ENCODE peak calls at places on chromosomes 6 and 20, in four cellular contexts. One of them, this sample, is unnamed.
A peak's percentile ranks its signal among the peaks of the same experiment; 100 is the strongest.

GRCh38 chr6:148445620-148446019 is 103.0 kb downstream of the SASH1 start:
- DNase-seq in ecto neural progenitor cell: no peak
- DNase-seq in epithelial cell of proximal tubule: no peak
- DNase-seq in NCI-H510A treated with DMSO at 0.1 percent for 48 hours: no peak
- DNase-seq in this sample: no peak

GRCh38 chr20:55597526-55597925 is 407.8 kb downstream of the CBLN4 start:
- DNase-seq in NCI-H510A treated with DMSO at 0.1 percent for 48 hours: no peak
- DNase-seq in ecto neural progenitor cell: no peak
- DNase-seq in epithelial cell of proximal tubule: no peak
- DNase-seq in this sample: no peak

GRCh38 chr6:74755196-74755595 is 450.7 kb downstream of the COL12A1 start:
- DNase-seq in epithelial cell of proximal tubule: no peak
- DNase-seq in NCI-H510A treated with DMSO at 0.1 percent for 48 hours: no peak
- DNase-seq in ecto neural progenitor cell: no peak
- DNase-seq in this sample: no peak

GRCh38 chr6:33813246-33813904 is 9.6 kb upstream of the MLN start:
- DNase-seq in epithelial cell of proximal tubule: no peak
- DNase-seq in NCI-H510A treated with DMSO at 0.1 percent for 48 hours: no peak
- DNase-seq in ecto neural progenitor cell: no peak
- DNase-seq in this sample: no peak

GRCh38 chr6:43993881-43994523 is 133.2 kb downstream of the MRPL14 start:
- DNase-seq in epithelial cell of proximal tubule: no peak
- DNase-seq in ecto neural progenitor cell: no peak
- DNase-seq in NCI-H510A treated with DMSO at 0.1 percent for 48 hours: peak; percentile 88
- DNase-seq in this sample: no peak

GRCh38 chr20:16488086-16488485 is 85.2 kb downstream of the KIF16B start:
- DNase-seq in epithelial cell of proximal tubule: no peak
- DNase-seq in ecto neural progenitor cell: no peak
- DNase-seq in NCI-H510A treated with DMSO at 0.1 percent for 48 hours: no peak
- DNase-seq in this sample: no peak

GRCh38 chr20:14951105-14951504 is 613.7 kb upstream of the FLRT3 start:
- DNase-seq in ecto neural progenitor cell: no peak
- DNase-seq in NCI-H510A treated with DMSO at 0.1 percent for 48 hours: no peak
- DNase-seq in epithelial cell of proximal tubule: no peak
- DNase-seq in this sample: no peak

GRCh38 chr20:21102691-21103311 is 3.4 kb downstream of the LINC00237 start:
- DNase-seq in NCI-H510A treated with DMSO at 0.1 percent for 48 hours: no peak
- DNase-seq in epithelial cell of proximal tubule: no peak
- DNase-seq in ecto neural progenitor cell: no peak
- DNase-seq in this sample: no peak

GRCh38 chr20:347317-347639 is 367 bp downstream of the NRSN2 start:
- DNase-seq in NCI-H510A treated with DMSO at 0.1 percent for 48 hours: no peak
- DNase-seq in epithelial cell of proximal tubule: no peak
- DNase-seq in ecto neural progenitor cell: no peak
- DNase-seq in this sample: no peak

GRCh38 chr20:3222635-3223600 is 13.6 kb downstream of the ITPA start:
- DNase-seq in epithelial cell of proximal tubule: no peak
- DNase-seq in NCI-H510A treated with DMSO at 0.1 percent for 48 hours: peak; percentile 99
- DNase-seq in ecto neural progenitor cell: no peak
- DNase-seq in this sample: peak; percentile 93

GRCh38 chr6:135161996-135162395 is 19.1 kb upstream of the MYB start:
- DNase-seq in ecto neural progenitor cell: no peak
- DNase-seq in epithelial cell of proximal tubule: no peak
- DNase-seq in NCI-H510A treated with DMSO at 0.1 percent for 48 hours: no peak
- DNase-seq in this sample: peak; percentile 23

GRCh38 chr20:13791562-13792459 is 7.0 kb downstream of the NDUFAF5 start:
- DNase-seq in NCI-H510A treated with DMSO at 0.1 percent for 48 hours: no peak
- DNase-seq in epithelial cell of proximal tubule: no peak
- DNase-seq in ecto neural progenitor cell: no peak
- DNase-seq in this sample: no peak

GRCh38 chr6:145006914-145007313 is 721.8 kb downstream of the UTRN start:
- DNase-seq in ecto neural progenitor cell: no peak
- DNase-seq in NCI-H510A treated with DMSO at 0.1 percent for 48 hours: no peak
- DNase-seq in epithelial cell of proximal tubule: no peak
- DNase-seq in this sample: no peak

GRCh38 chr6:75201076-75201475 is 4.8 kb downstream of the COL12A1 start:
- DNase-seq in epithelial cell of proximal tubule: no peak
- DNase-seq in ecto neural progenitor cell: no peak
- DNase-seq in NCI-H510A treated with DMSO at 0.1 percent for 48 hours: no peak
- DNase-seq in this sample: no peak

GRCh38 chr6:142361765-142362540 is 60.1 kb downstream of the ADGRG6 start:
- DNase-seq in NCI-H510A treated with DMSO at 0.1 percent for 48 hours: no peak
- DNase-seq in ecto neural progenitor cell: no peak
- DNase-seq in epithelial cell of proximal tubule: no peak
- DNase-seq in this sample: no peak

GRCh38 chr6:86715676-86716075 is 221.7 kb upstream of the HTR1E start:
- DNase-seq in epithelial cell of proximal tubule: no peak
- DNase-seq in ecto neural progenitor cell: no peak
- DNase-seq in NCI-H510A treated with DMSO at 0.1 percent for 48 hours: no peak
- DNase-seq in this sample: no peak

GRCh38 chr20:58127731-58128130 is 100.7 kb downstream of the ANKRD60 start:
- DNase-seq in ecto neural progenitor cell: peak; percentile 40
- DNase-seq in NCI-H510A treated with DMSO at 0.1 percent for 48 hours: no peak
- DNase-seq in epithelial cell of proximal tubule: no peak
- DNase-seq in this sample: no peak

GRCh38 chr6:133290926-133291325 is 49.8 kb downstream of the EYA4 start:
- DNase-seq in NCI-H510A treated with DMSO at 0.1 percent for 48 hours: no peak
- DNase-seq in epithelial cell of proximal tubule: no peak
- DNase-seq in ecto neural progenitor cell: no peak
- DNase-seq in this sample: no peak

GRCh38 chr6:148999921-149000589 is 253.2 kb downstream of the UST start:
- DNase-seq in NCI-H510A treated with DMSO at 0.1 percent for 48 hours: no peak
- DNase-seq in ecto neural progenitor cell: no peak
- DNase-seq in epithelial cell of proximal tubule: peak; percentile 67
- DNase-seq in this sample: no peak

GRCh38 chr6:165536911-165537310 is 126.1 kb downstream of the PDE10A start:
- DNase-seq in NCI-H510A treated with DMSO at 0.1 percent for 48 hours: no peak
- DNase-seq in epithelial cell of proximal tubule: no peak
- DNase-seq in ecto neural progenitor cell: no peak
- DNase-seq in this sample: no peak

GRCh38 chr6:28368522-28368921 is 18.8 kb downstream of the ZKSCAN3 start:
- DNase-seq in ecto neural progenitor cell: no peak
- DNase-seq in NCI-H510A treated with DMSO at 0.1 percent for 48 hours: no peak
- DNase-seq in epithelial cell of proximal tubule: no peak
- DNase-seq in this sample: no peak

GRCh38 chr6:128601060-128601459 is 80.7 kb upstream of the PTPRK start:
- DNase-seq in epithelial cell of proximal tubule: no peak
- DNase-seq in ecto neural progenitor cell: no peak
- DNase-seq in NCI-H510A treated with DMSO at 0.1 percent for 48 hours: no peak
- DNase-seq in this sample: peak; percentile 72

GRCh38 chr20:17822039-17822438 is 122.3 kb downstream of the BANF2 start:
- DNase-seq in ecto neural progenitor cell: no peak
- DNase-seq in NCI-H510A treated with DMSO at 0.1 percent for 48 hours: peak; percentile 57
- DNase-seq in epithelial cell of proximal tubule: peak; percentile 50
- DNase-seq in this sample: no peak

GRCh38 chr6:96659084-96659845 is 96.3 kb downstream of the FHL5 start:
- DNase-seq in NCI-H510A treated with DMSO at 0.1 percent for 48 hours: peak; percentile 23
- DNase-seq in ecto neural progenitor cell: no peak
- DNase-seq in epithelial cell of proximal tubule: no peak
- DNase-seq in this sample: peak; percentile 55

GRCh38 chr6:15312500-15312899 is 66.6 kb downstream of the JARID2 start:
- DNase-seq in ecto neural progenitor cell: no peak
- DNase-seq in epithelial cell of proximal tubule: no peak
- DNase-seq in NCI-H510A treated with DMSO at 0.1 percent for 48 hours: no peak
- DNase-seq in this sample: no peak

GRCh38 chr20:24543168-24543567 is 73.7 kb downstream of the SYNDIG1 start:
- DNase-seq in ecto neural progenitor cell: no peak
- DNase-seq in epithelial cell of proximal tubule: no peak
- DNase-seq in NCI-H510A treated with DMSO at 0.1 percent for 48 hours: no peak
- DNase-seq in this sample: no peak

GRCh38 chr6:14396826-14397517 is 279.4 kb downstream of the CD83 start:
- DNase-seq in NCI-H510A treated with DMSO at 0.1 percent for 48 hours: no peak
- DNase-seq in epithelial cell of proximal tubule: no peak
- DNase-seq in ecto neural progenitor cell: peak; percentile 64
- DNase-seq in this sample: no peak

GRCh38 chr20:50579511-50579910 is 69.3 kb downstream of the PTPN1 start:
- DNase-seq in epithelial cell of proximal tubule: no peak
- DNase-seq in NCI-H510A treated with DMSO at 0.1 percent for 48 hours: no peak
- DNase-seq in ecto neural progenitor cell: no peak
- DNase-seq in this sample: no peak

GRCh38 chr6:150371356-150371755 is 2.5 kb downstream of the IYD start:
- DNase-seq in NCI-H510A treated with DMSO at 0.1 percent for 48 hours: no peak
- DNase-seq in ecto neural progenitor cell: no peak
- DNase-seq in epithelial cell of proximal tubule: no peak
- DNase-seq in this sample: no peak

GRCh38 chr6:83119742-83120300 is 52.4 kb downstream of the DOP1A start:
- DNase-seq in ecto neural progenitor cell: no peak
- DNase-seq in NCI-H510A treated with DMSO at 0.1 percent for 48 hours: no peak
- DNase-seq in epithelial cell of proximal tubule: no peak
- DNase-seq in this sample: no peak

GRCh38 chr6:5125152-5126006 is 40.2 kb downstream of the PPP1R3G start:
- DNase-seq in ecto neural progenitor cell: no peak
- DNase-seq in epithelial cell of proximal tubule: peak; percentile 78
- DNase-seq in NCI-H510A treated with DMSO at 0.1 percent for 48 hours: no peak
- DNase-seq in this sample: no peak

GRCh38 chr6:32882879-32883250 is 28.9 kb downstream of the PSMB9 start:
- DNase-seq in NCI-H510A treated with DMSO at 0.1 percent for 48 hours: no peak
- DNase-seq in epithelial cell of proximal tubule: peak; percentile 43
- DNase-seq in ecto neural progenitor cell: no peak
- DNase-seq in this sample: no peak

GRCh38 chr6:26575494-26575939 is 21.2 kb upstream of the ABT1 start:
- DNase-seq in NCI-H510A treated with DMSO at 0.1 percent for 48 hours: no peak
- DNase-seq in epithelial cell of proximal tubule: no peak
- DNase-seq in ecto neural progenitor cell: no peak
- DNase-seq in this sample: no peak

GRCh38 chr6:85468326-85468725 is 18.4 kb downstream of the NT5E start:
- DNase-seq in epithelial cell of proximal tubule: no peak
- DNase-seq in ecto neural progenitor cell: no peak
- DNase-seq in NCI-H510A treated with DMSO at 0.1 percent for 48 hours: no peak
- DNase-seq in this sample: no peak

GRCh38 chr20:59214619-59215547 is 51.3 kb downstream of the ZNF831 start:
- DNase-seq in NCI-H510A treated with DMSO at 0.1 percent for 48 hours: no peak
- DNase-seq in epithelial cell of proximal tubule: no peak
- DNase-seq in ecto neural progenitor cell: no peak
- DNase-seq in this sample: no peak

GRCh38 chr20:45905505-45906079 is 6.4 kb downstream of the PLTP start:
- DNase-seq in ecto neural progenitor cell: no peak
- DNase-seq in epithelial cell of proximal tubule: no peak
- DNase-seq in NCI-H510A treated with DMSO at 0.1 percent for 48 hours: no peak
- DNase-seq in this sample: no peak

GRCh38 chr6:135832186-135832585 is 19.3 kb upstream of the PDE7B start:
- DNase-seq in ecto neural progenitor cell: no peak
- DNase-seq in NCI-H510A treated with DMSO at 0.1 percent for 48 hours: no peak
- DNase-seq in epithelial cell of proximal tubule: no peak
- DNase-seq in this sample: no peak

GRCh38 chr20:57272883-57273282 is 6.4 kb upstream of the BMP7 start:
- DNase-seq in ecto neural progenitor cell: no peak
- DNase-seq in NCI-H510A treated with DMSO at 0.1 percent for 48 hours: no peak
- DNase-seq in epithelial cell of proximal tubule: no peak
- DNase-seq in this sample: no peak

GRCh38 chr6:4413073-4413472 is 277.7 kb upstream of the ECI2 start:
- DNase-seq in epithelial cell of proximal tubule: no peak
- DNase-seq in ecto neural progenitor cell: no peak
- DNase-seq in NCI-H510A treated with DMSO at 0.1 percent for 48 hours: no peak
- DNase-seq in this sample: no peak

GRCh38 chr6:10144772-10145171 is 270.1 kb downstream of the TFAP2A start:
- DNase-seq in ecto neural progenitor cell: no peak
- DNase-seq in NCI-H510A treated with DMSO at 0.1 percent for 48 hours: no peak
- DNase-seq in epithelial cell of proximal tubule: no peak
- DNase-seq in this sample: no peak